ENCODE peak calls at places on chromosome 9, in four cellular contexts. One of them, this sample, is unnamed.

GRCh38 chr9:131875828-131876485 is 136.1 kb upstream of the RAPGEF1 start:
- DNase-seq in AG04450: no peak
- DNase-seq in colonic mucosa: no peak
- DNase-seq in endothelial cell of umbilical vein: no peak
- DNase-seq in this sample: no peak

GRCh38 chr9:20985851-20986600 is 45.4 kb downstream of the HACD4 start:
- DNase-seq in AG04450: no peak
- DNase-seq in colonic mucosa: no peak
- DNase-seq in endothelial cell of umbilical vein: no peak
- DNase-seq in this sample: no peak

GRCh38 chr9:9598723-9599122 is 1014.1 kb downstream of the PTPRD start:
- DNase-seq in AG04450: no peak
- DNase-seq in colonic mucosa: no peak
- DNase-seq in endothelial cell of umbilical vein: no peak
- DNase-seq in this sample: no peak

GRCh38 chr9:136273244-136273865 is 27.7 kb upstream of the QSOX2 start:
- DNase-seq in AG04450: no peak
- DNase-seq in colonic mucosa: no peak
- DNase-seq in endothelial cell of umbilical vein: no peak
- DNase-seq in this sample: no peak

GRCh38 chr9:93002700-93003099 is 55.4 kb downstream of the FGD3 start:
- DNase-seq in AG04450: no peak
- DNase-seq in colonic mucosa: no peak
- DNase-seq in endothelial cell of umbilical vein: no peak
- DNase-seq in this sample: no peak

GRCh38 chr9:121684381-121685145 is 33.1 kb downstream of the DAB2IP start:
- DNase-seq in AG04450: no peak
- DNase-seq in colonic mucosa: peak; percentile 62
- DNase-seq in endothelial cell of umbilical vein: no peak
- DNase-seq in this sample: no peak

GRCh38 chr9:22683393-22684075 is 236.9 kb downstream of the DMRTA1 start:
- DNase-seq in AG04450: peak; percentile 38
- DNase-seq in colonic mucosa: no peak
- DNase-seq in endothelial cell of umbilical vein: no peak
- DNase-seq in this sample: no peak

GRCh38 chr9:34442770-34443169 is 15.6 kb downstream of the FAM219A start:
- DNase-seq in AG04450: no peak
- DNase-seq in colonic mucosa: no peak
- DNase-seq in endothelial cell of umbilical vein: no peak
- DNase-seq in this sample: no peak

GRCh38 chr9:89603629-89604462 is 966 bp upstream of the GADD45G start:
- DNase-seq in AG04450: no peak
- DNase-seq in colonic mucosa: peak; percentile 91
- DNase-seq in endothelial cell of umbilical vein: peak; percentile 32
- DNase-seq in this sample: no peak

GRCh38 chr9:37840560-37841194 is 40.1 kb downstream of the DCAF10 start:
- DNase-seq in AG04450: peak; percentile 34
- DNase-seq in colonic mucosa: no peak
- DNase-seq in endothelial cell of umbilical vein: peak; percentile 47
- DNase-seq in this sample: no peak

GRCh38 chr9:68515304-68516017 is 25.2 kb downstream of the TMEM252 start:
- DNase-seq in AG04450: peak; percentile 26
- DNase-seq in colonic mucosa: no peak
- DNase-seq in endothelial cell of umbilical vein: no peak
- DNase-seq in this sample: no peak

GRCh38 chr9:34603610-34604231 is 8.2 kb downstream of the RPP25L start:
- DNase-seq in AG04450: peak; percentile 29
- DNase-seq in colonic mucosa: peak; percentile 85
- DNase-seq in endothelial cell of umbilical vein: peak; percentile 77
- DNase-seq in this sample: no peak

GRCh38 chr9:89518466-89519392 is 20.8 kb upstream of the SEMA4D start:
- DNase-seq in AG04450: no peak
- DNase-seq in colonic mucosa: no peak
- DNase-seq in endothelial cell of umbilical vein: no peak
- DNase-seq in this sample: no peak

GRCh38 chr9:99463144-99463543 is 241.1 kb downstream of the SEC61B start:
- DNase-seq in AG04450: no peak
- DNase-seq in colonic mucosa: no peak
- DNase-seq in endothelial cell of umbilical vein: no peak
- DNase-seq in this sample: no peak

GRCh38 chr9:128550226-128550625 is 2.2 kb upstream of the SPTAN1 start:
- DNase-seq in AG04450: no peak
- DNase-seq in colonic mucosa: no peak
- DNase-seq in endothelial cell of umbilical vein: no peak
- DNase-seq in this sample: no peak

GRCh38 chr9:114811301-114811700 is 5.5 kb upstream of the TNFSF15 start:
- DNase-seq in AG04450: no peak
- DNase-seq in colonic mucosa: peak; percentile 32
- DNase-seq in endothelial cell of umbilical vein: no peak
- DNase-seq in this sample: no peak

GRCh38 chr9:34654317-34655083 is 2.5 kb downstream of the IL11RA start:
- DNase-seq in AG04450: no peak
- DNase-seq in colonic mucosa: peak; percentile 50
- DNase-seq in endothelial cell of umbilical vein: peak; percentile 36
- DNase-seq in this sample: no peak

DNA sequence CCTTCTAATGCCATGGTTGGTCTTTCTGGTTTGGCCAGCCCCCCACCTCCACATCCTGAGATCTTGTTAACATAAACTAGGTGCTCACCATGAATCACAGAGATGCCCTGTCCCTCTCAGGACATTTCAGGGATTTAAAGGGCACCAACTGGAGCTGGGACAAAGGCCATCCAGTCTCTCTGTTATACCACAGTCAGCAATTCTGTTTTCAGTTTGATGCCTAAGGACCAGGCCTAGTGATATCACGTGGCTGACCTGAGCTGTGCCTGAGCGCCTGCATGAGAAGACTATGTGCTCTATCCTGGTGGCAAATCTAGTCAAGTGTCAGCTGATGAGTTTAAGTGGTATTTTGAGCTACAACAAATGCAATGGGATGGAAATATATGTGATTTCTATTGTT is 26.1 kb downstream of the SPIN1 start:
- DNase-seq in AG04450: no peak
- DNase-seq in colonic mucosa: no peak
- DNase-seq in endothelial cell of umbilical vein: no peak
- DNase-seq in this sample: no peak
- H3K9me3 ChIP-seq in AG04450: peaks cover 24% of the 10 kb centered on the region
- H3K9me3 ChIP-seq in colonic mucosa: no peaks in the 10 kb centered on the region
- H3K9me3 ChIP-seq in endothelial cell of umbilical vein: no peaks in the 10 kb centered on the region
- H3K9me3 ChIP-seq in this sample: peaks cover 2% of the 10 kb centered on the region

DNA sequence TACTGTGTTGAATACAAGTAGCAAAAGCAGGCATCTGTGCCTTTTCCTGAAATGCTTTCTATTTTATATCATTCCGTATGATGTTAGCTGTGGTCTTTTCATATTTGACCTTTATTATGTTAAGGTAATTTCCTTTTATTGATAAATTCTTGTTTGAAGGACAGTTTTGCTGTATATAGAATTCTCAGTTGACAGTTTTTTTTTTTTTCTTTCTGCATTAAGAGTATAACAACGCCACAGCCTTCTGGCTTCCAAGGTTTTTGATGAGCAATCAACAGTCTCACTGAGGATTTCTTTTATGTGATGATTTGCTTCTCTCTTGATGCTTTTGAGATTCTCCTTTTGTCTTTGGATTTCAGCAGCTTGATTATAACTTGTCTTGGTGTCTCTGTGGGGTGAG is 23.6 kb downstream of the ZNF483 start:
- DNase-seq in AG04450: no peak
- DNase-seq in colonic mucosa: no peak
- DNase-seq in endothelial cell of umbilical vein: no peak
- DNase-seq in this sample: no peak
- H3K9me3 ChIP-seq in AG04450: peaks cover 19% of the 10 kb centered on the region
- H3K9me3 ChIP-seq in colonic mucosa: no peaks in the 10 kb centered on the region
- H3K9me3 ChIP-seq in endothelial cell of umbilical vein: peaks cover 6% of the 10 kb centered on the region
- H3K9me3 ChIP-seq in this sample: peaks cover 69% of the 10 kb centered on the region

DNA sequence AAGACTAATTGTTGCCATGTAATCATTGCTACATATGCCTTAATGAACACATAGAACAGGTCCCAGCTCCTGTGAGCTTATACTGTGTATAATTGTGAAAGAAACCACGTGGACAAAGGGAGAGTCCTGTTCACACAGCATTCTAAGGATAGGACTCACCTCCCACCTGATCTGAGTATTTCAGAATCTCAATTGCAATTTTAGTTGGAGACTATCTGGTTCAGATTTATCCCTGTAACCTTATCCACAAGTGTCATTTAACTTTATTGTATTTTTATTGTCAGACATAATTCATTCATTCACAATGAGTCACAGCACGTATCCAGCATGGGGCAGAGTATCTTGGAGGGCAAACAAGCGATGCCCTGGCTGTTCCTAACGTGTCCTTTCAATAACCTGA is 448.3 kb downstream of the NTRK2 start:
- DNase-seq in AG04450: no peak
- DNase-seq in colonic mucosa: no peak
- DNase-seq in endothelial cell of umbilical vein: no peak
- DNase-seq in this sample: no peak
- H3K9me3 ChIP-seq in AG04450: no peaks in the 10 kb centered on the region
- H3K9me3 ChIP-seq in colonic mucosa: no peaks in the 10 kb centered on the region
- H3K9me3 ChIP-seq in endothelial cell of umbilical vein: no peaks in the 10 kb centered on the region
- H3K9me3 ChIP-seq in this sample: no peaks in the 10 kb centered on the region

GRCh38 chr9:103661663-103662062 is 432.4 kb upstream of the SMC2 start:
- DNase-seq in AG04450: no peak
- DNase-seq in colonic mucosa: no peak
- DNase-seq in endothelial cell of umbilical vein: no peak
- DNase-seq in this sample: no peak

GRCh38 chr9:103658156-103658555 is 436.0 kb upstream of the SMC2 start:
- DNase-seq in AG04450: no peak
- DNase-seq in colonic mucosa: no peak
- DNase-seq in endothelial cell of umbilical vein: no peak
- DNase-seq in this sample: no peak

GRCh38 chr9:103660830-103661229 is 433.3 kb upstream of the SMC2 start:
- DNase-seq in AG04450: no peak
- DNase-seq in colonic mucosa: no peak
- DNase-seq in endothelial cell of umbilical vein: no peak
- DNase-seq in this sample: no peak
- H3K9me3 ChIP-seq in AG04450: peaks cover 7% of the 10 kb centered on the region
- H3K9me3 ChIP-seq in colonic mucosa: no peaks in the 10 kb centered on the region
- H3K9me3 ChIP-seq in endothelial cell of umbilical vein: no peaks in the 10 kb centered on the region
- H3K9me3 ChIP-seq in this sample: peaks cover 6% of the 10 kb centered on the region

GRCh38 chr9:26062172-26062571 is 383.9 kb upstream of the TUSC1 start:
- DNase-seq in AG04450: no peak
- DNase-seq in colonic mucosa: no peak
- DNase-seq in endothelial cell of umbilical vein: peak; percentile 21
- DNase-seq in this sample: no peak

GRCh38 chr9:26066237-26066636 is 388.0 kb upstream of the TUSC1 start:
- DNase-seq in AG04450: no peak
- DNase-seq in colonic mucosa: no peak
- DNase-seq in endothelial cell of umbilical vein: no peak
- DNase-seq in this sample: no peak
- H3K9me3 ChIP-seq in AG04450: no peaks in the 10 kb centered on the region
- H3K9me3 ChIP-seq in colonic mucosa: no peaks in the 10 kb centered on the region
- H3K9me3 ChIP-seq in endothelial cell of umbilical vein: no peaks in the 10 kb centered on the region
- H3K9me3 ChIP-seq in this sample: no peaks in the 10 kb centered on the region

GRCh38 chr9:123846966-123847365 is 83.0 kb downstream of the DENND1A start:
- DNase-seq in AG04450: no peak
- DNase-seq in colonic mucosa: no peak
- DNase-seq in endothelial cell of umbilical vein: no peak
- DNase-seq in this sample: no peak
- H3K9me3 ChIP-seq in AG04450: peaks cover 10% of the 10 kb centered on the region
- H3K9me3 ChIP-seq in colonic mucosa: no peaks in the 10 kb centered on the region
- H3K9me3 ChIP-seq in endothelial cell of umbilical vein: no peaks in the 10 kb centered on the region
- H3K9me3 ChIP-seq in this sample: peaks cover 40% of the 10 kb centered on the region

GRCh38 chr9:15243086-15243485 is 63.9 kb downstream of the TTC39B start:
- DNase-seq in AG04450: no peak
- DNase-seq in colonic mucosa: no peak
- DNase-seq in endothelial cell of umbilical vein: no peak
- DNase-seq in this sample: no peak

GRCh38 chr9:15235658-15236057 is 71.4 kb downstream of the TTC39B start:
- DNase-seq in AG04450: no peak
- DNase-seq in colonic mucosa: no peak
- DNase-seq in endothelial cell of umbilical vein: no peak
- DNase-seq in this sample: no peak

GRCh38 chr9:15240927-15241326 is 66.1 kb downstream of the TTC39B start:
- DNase-seq in AG04450: no peak
- DNase-seq in colonic mucosa: no peak
- DNase-seq in endothelial cell of umbilical vein: no peak
- DNase-seq in this sample: no peak

GRCh38 chr9:15239816-15240215 is 67.2 kb downstream of the TTC39B start:
- DNase-seq in AG04450: no peak
- DNase-seq in colonic mucosa: no peak
- DNase-seq in endothelial cell of umbilical vein: no peak
- DNase-seq in this sample: no peak

GRCh38 chr9:15238646-15239045 is 68.4 kb downstream of the TTC39B start:
- DNase-seq in AG04450: no peak
- DNase-seq in colonic mucosa: no peak
- DNase-seq in endothelial cell of umbilical vein: no peak
- DNase-seq in this sample: no peak
- H3K9me3 ChIP-seq in AG04450: no peaks in the 10 kb centered on the region
- H3K9me3 ChIP-seq in colonic mucosa: no peaks in the 10 kb centered on the region
- H3K9me3 ChIP-seq in endothelial cell of umbilical vein: no peaks in the 10 kb centered on the region
- H3K9me3 ChIP-seq in this sample: no peaks in the 10 kb centered on the region

GRCh38 chr9:137353223-137354152 is 51.4 kb upstream of the NRARP start:
- DNase-seq in AG04450: no peak
- DNase-seq in colonic mucosa: no peak
- DNase-seq in endothelial cell of umbilical vein: peak; percentile 62
- DNase-seq in this sample: no peak

GRCh38 chr9:137354845-137355420 is 52.9 kb upstream of the NRARP start:
- DNase-seq in AG04450: no peak
- DNase-seq in colonic mucosa: no peak
- DNase-seq in endothelial cell of umbilical vein: no peak
- DNase-seq in this sample: no peak

GRCh38 chr9:137355445-137356365 is 53.6 kb upstream of the NRARP start:
- DNase-seq in AG04450: no peak
- DNase-seq in colonic mucosa: no peak
- DNase-seq in endothelial cell of umbilical vein: no peak
- DNase-seq in this sample: no peak

GRCh38 chr9:137352511-137353222 is 50.6 kb upstream of the NRARP start:
- DNase-seq in AG04450: no peak
- DNase-seq in colonic mucosa: no peak
- DNase-seq in endothelial cell of umbilical vein: no peak
- DNase-seq in this sample: no peak

GRCh38 chr9:137354153-137354844 is 52.2 kb upstream of the NRARP start:
- DNase-seq in AG04450: no peak
- DNase-seq in colonic mucosa: no peak
- DNase-seq in endothelial cell of umbilical vein: no peak
- DNase-seq in this sample: no peak
- H3K9me3 ChIP-seq in AG04450: peaks cover 85% of the 10 kb centered on the region
- H3K9me3 ChIP-seq in colonic mucosa: no peaks in the 10 kb centered on the region
- H3K9me3 ChIP-seq in endothelial cell of umbilical vein: peaks cover 5% of the 10 kb centered on the region
- H3K9me3 ChIP-seq in this sample: peaks cover 22% of the 10 kb centered on the region

DNA sequence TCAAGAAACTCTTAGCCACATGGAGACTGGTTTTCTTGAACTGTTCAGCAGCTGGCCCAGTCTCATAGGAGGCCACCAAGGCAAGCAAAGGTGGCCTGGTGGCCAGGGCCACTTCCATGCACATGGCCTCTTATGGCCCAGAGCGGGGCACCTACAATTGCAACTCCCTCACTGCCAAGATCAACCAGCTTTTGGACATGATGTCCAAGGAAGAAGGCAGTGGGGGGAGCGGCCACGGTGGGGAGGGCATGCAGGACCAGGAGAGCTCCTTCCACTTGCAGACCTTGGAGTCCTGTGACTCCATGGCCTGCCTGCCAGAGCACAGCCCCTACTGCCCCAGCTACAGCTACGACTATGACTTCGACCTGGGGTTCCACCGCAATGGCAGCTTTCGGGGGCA is 398.9 kb upstream of the PTPRD start:
- DNase-seq in AG04450: no peak
- DNase-seq in colonic mucosa: no peak
- DNase-seq in endothelial cell of umbilical vein: no peak
- DNase-seq in this sample: no peak
- H3K9me3 ChIP-seq in AG04450: peaks cover 34% of the 10 kb centered on the region
- H3K9me3 ChIP-seq in colonic mucosa: no peaks in the 10 kb centered on the region
- H3K9me3 ChIP-seq in endothelial cell of umbilical vein: peaks cover 5% of the 10 kb centered on the region
- H3K9me3 ChIP-seq in this sample: peaks cover 4% of the 10 kb centered on the region